ENCODE peak calls at places on chromosomes 11 and 22, in four cellular contexts. O is WTC11, F is SK-N-SH, L is K562. G is an unnamed sample.

GRCh38 chr11:120867531-120867930 is 156.4 kb upstream of the TBCEL start:
- DNase-seq in O (peak; percentile 48), F (no peak), L (no peak), G (no peak)

GRCh38 chr11:115085461-115086220 is 407.3 kb downstream of the NXPE2 start:
- DNase-seq in O (no peak), F (peak; percentile 75), L (no peak), G (no peak)

GRCh38 chr11:130131957-130132850 is 27.4 kb upstream of the ST14 start:
- DNase-seq in O (peak; percentile 67), F (peak; percentile 83), L (peak; percentile 57), G (peak; percentile 68)

GRCh38 chr11:60515144-60515855 is at the start of gene MS4A13:
- DNase-seq in O (no peak), F (peak; percentile 50), L (peak; percentile 63), G (no peak)

GRCh38 chr11:10931761-10932700 is 74.2 kb upstream of the ZBED5 start:
- DNase-seq in O (peak; percentile 49), F (no peak), L (no peak), G (no peak)

GRCh38 chr11:5564259-5565019 is 16.1 kb upstream of the OR52H1 start:
- DNase-seq in O (no peak), F (no peak), L (no peak), G (no peak)

GRCh38 chr11:72724851-72725730 is 27.1 kb downstream of the ARAP1 start:
- DNase-seq in O (peak; percentile 79), F (peak; percentile 86), L (peak; percentile 79), G (peak; percentile 80)

GRCh38 chr22:19849800-19850481 is 4.7 kb downstream of the GNB1L start:
- DNase-seq in O (no peak), F (no peak), L (no peak), G (no peak)

GRCh38 chr22:18056802-18057474 is 20.9 kb upstream of the PEX26 start:
- DNase-seq in O (no peak), F (no peak), L (no peak), G (no peak)

GRCh38 chr11:72643547-72643946 is 30.7 kb downstream of the PDE2A start:
- DNase-seq in O (no peak), F (no peak), L (no peak), G (no peak)

GRCh38 chr22:45235101-45235777 is 5.5 kb downstream of the KIAA0930 start:
- DNase-seq in O (no peak), F (no peak), L (no peak), G (no peak)

GRCh38 chr11:12674936-12675696 is 895 bp downstream of the TEAD1 start:
- DNase-seq in O (peak; percentile 39), F (peak; percentile 74), L (peak; percentile 57), G (no peak)

GRCh38 chr11:125995313-125995712 is 49.5 kb downstream of the VSIG10L2 start:
- DNase-seq in O (no peak), F (no peak), L (no peak), G (no peak)

GRCh38 chr11:129828301-129828836 is 12.7 kb downstream of the TMEM45B start:
- DNase-seq in O (no peak), F (no peak), L (no peak), G (peak; percentile 93)

GRCh38 chr11:128757886-128758612 is 64.2 kb downstream of the FLI1 start:
- DNase-seq in O (no peak), F (no peak), L (no peak), G (no peak)

GRCh38 chr11:8719260-8720190 is 36.9 kb downstream of the RPL27A start:
- DNase-seq in O (no peak), F (no peak), L (no peak), G (peak; percentile 48)

GRCh38 chr11:6603287-6604080 is at the start of the genes ILK and RRP8:
- DNase-seq in O (peak; percentile 93), F (peak; percentile 96), L (peak; percentile 91), G (peak; percentile 79)

GRCh38 chr22:37636186-37636948 is 3.1 kb upstream of the SH3BP1 start:
- DNase-seq in O (no peak), F (no peak), L (no peak), G (no peak)

GRCh38 chr22:44937216-44937615 is 72.6 kb downstream of the PHF21B start:
- DNase-seq in O (no peak), F (no peak), L (no peak), G (no peak)

GRCh38 chr11:69799582-69799981 is 19.6 kb downstream of the FGF3 start:
- DNase-seq in O (no peak), F (peak; percentile 63), L (peak; percentile 78), G (peak; percentile 23)

GRCh38 chr22:44542561-44543222 is 44.7 kb upstream of the RTL6 start:
- DNase-seq in O (no peak), F (no peak), L (no peak), G (no peak)

GRCh38 chr11:69974528-69974927 is 103.6 kb upstream of the ANO1 start:
- DNase-seq in O (no peak), F (no peak), L (no peak), G (no peak)

GRCh38 chr11:112834277-112834755 is 126.9 kb upstream of the NCAM1 start:
- DNase-seq in O (no peak), F (peak; percentile 82), L (no peak), G (no peak)

GRCh38 chr22:39462443-39463147 is 5.8 kb downstream of the MGAT3 start:
- DNase-seq in O (peak; percentile 62), F (peak; percentile 60), L (peak; percentile 59), G (peak; percentile 40)
- TF ChIP-seq FOXJ3 in O (no peak), F (no peak), L (no peak), G (no peak)

DNA sequence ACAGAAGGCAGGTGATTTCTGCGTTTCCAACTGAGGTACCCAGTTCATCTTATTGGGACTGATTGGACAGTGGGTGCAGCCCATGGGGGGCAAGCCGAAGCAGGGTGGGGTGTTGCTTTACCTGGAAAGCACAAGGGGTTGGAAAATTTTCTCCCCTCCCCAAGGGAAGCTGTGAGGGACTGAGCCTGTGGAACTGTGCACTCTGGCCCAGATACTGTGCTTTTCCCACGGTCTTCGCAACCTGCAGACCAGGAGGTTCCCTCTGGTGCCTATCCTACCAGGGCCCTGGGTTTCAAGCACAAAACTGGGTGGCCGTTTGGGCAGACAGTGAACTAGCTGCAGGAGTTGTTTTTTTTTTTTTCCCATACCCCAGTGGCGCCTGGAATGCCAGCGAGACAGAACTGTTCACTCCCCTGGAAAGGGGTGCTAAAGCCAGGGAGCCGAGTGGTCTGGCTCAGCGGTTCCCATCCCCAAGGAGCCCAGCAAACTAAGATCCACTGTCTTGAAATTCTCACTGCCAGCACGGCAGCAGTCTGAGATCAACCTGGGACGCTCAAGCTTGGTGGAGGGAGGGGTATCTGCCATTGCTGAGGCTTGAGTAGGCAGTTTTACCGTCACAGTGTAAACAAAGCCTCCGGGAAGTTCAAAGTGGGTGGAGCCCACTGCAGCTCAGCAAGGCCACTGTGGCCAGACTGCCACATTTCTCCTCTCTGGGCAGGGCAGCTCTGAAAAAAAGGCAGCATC is 97.2 kb downstream of the JRKL start:
- DNase-seq in O (no peak), F (no peak), L (no peak), G (peak; percentile 84)
- TF ChIP-seq FOXJ3 in O (no peak), F (no peak), L (no peak), G (no peak)

GRCh38 chr11:19800162-19800561 is 87.5 kb downstream of the NAV2 start:
- DNase-seq in O (peak; percentile 27), F (no peak), L (no peak), G (no peak)

GRCh38 chr11:19803506-19803998 is 90.9 kb downstream of the NAV2 start:
- DNase-seq in O (no peak), F (no peak), L (no peak), G (no peak)

GRCh38 chr11:19805346-19805745 is 92.7 kb downstream of the NAV2 start:
- DNase-seq in O (no peak), F (no peak), L (no peak), G (no peak)

GRCh38 chr11:19802773-19803293 is 90.2 kb downstream of the NAV2 start:
- DNase-seq in O (no peak), F (no peak), L (no peak), G (no peak)

DNA sequence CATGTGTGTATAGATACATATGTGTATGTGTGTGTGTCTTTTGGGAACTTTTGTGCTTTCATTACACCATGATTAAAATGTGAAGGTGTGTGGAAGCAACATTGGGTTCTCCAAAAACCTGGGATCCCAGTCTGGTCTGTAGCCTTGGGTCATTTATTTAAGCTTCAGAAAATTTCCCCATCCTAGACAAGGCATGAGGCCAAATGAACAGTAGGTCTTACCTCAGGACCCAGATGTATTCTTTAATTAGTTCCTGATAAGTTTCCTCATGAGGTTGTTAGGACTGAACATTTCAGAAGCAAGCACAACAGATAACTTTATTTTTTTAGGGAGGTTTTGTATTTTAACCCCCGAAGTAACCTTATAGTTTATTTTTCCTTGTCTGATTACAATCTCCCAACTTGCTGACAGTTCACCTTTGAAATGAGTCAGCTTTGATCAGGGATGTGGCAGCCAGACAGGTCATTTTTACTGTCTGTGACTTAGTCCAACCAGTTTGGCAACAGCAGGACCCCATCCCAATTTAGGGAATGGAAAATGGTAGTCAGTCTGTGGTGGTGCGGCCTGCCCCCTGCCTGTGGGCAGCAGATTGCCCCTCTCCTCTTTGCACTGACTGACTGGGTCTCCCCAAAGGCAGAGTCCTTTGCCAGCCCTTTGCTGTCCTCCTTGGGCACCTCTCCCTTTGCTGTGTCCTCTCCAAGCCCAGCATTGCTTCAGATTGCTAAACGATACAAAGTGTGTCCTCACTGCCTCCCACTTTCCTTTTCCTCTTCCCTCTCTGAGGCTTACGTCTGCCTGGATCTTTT is 88.3 kb downstream of the NAV2 start:
- DNase-seq in O (peak; percentile 49), F (no peak), L (no peak), G (no peak)
- TF ChIP-seq FOXJ3 in O (no peak), F (no peak), L (no peak), G (no peak)

GRCh38 chr11:2898366-2899079 is 12.9 kb upstream of the CDKN1C start:
- DNase-seq in O (no peak), F (no peak), L (no peak), G (peak; percentile 17)
- TF ChIP-seq FOXJ3 in O (no peak), F (no peak), L (no peak), G (no peak)

DNA sequence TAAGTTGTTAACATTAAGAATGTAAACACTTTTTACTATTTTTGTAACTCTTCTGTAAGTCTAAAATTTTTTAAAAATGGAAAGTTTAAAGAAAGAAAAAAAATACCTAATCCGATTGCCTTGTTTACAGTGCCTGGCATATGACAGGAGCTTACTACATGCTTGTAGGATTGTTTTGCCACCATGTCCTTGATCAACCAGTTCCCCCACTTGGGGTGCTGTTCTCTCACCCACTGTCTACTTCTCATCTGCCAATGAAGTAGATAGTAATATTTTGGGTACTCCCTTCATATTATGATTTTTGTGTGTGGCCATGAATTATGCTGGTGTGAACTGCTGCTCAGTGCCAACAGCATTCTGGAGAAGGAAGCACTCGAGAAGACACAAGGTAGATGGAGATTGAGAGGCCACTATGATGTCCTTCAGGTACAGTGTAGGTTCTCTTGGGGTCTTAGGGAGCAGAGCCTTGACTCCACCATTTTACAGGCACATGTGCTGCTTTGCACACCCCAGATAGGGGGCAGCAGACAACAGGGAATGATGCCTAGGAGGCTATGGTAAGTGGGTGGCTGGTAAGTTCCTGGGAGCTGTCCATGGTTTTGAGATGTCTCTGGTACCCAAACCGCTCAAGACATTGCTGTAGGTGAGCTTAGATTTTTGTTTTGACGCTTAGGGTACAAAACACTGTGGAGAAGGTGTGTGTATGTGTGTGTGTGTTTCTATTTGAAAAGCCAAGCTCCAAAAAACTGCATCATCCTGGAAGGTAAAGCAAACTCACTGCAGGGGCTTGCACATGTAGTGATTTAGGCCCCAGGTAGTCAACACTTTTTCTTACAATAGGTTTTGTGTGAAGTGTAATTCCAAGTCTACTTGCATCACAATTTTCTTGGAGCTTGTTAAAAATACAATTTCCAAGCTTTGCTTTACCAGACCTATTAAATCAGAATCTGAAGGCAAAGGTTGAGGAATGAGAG is 494.5 kb upstream of the LARGE1 start:
- DNase-seq in O (peak; percentile 80), F (peak; percentile 21), L (peak; percentile 13), G (peak; percentile 84)
- TF ChIP-seq FOXJ3 in O (no peak), F (no peak), L (no peak), G (no peak)

GRCh38 chr11:108734956-108735559 is 70.2 kb downstream of the DDX10 start:
- DNase-seq in O (no peak), F (peak; percentile 1), L (peak; percentile 42), G (peak; percentile 21)
- TF ChIP-seq FOXJ3 in O (no peak), F (no peak), L (no peak), G (no peak)

GRCh38 chr11:46049325-46049860 is 71.9 kb downstream of the PHF21A start:
- DNase-seq in O (no peak), F (no peak), L (no peak), G (no peak)
- TF ChIP-seq FOXJ3 in O (no peak), F (no peak), L (no peak), G (no peak)